ENCODE peak calls at places on chromosomes 5 and 9, in seven cellular contexts. One of them, this sample, is unnamed.

GRCh38 chr5:34531736-34532135 is 124.4 kb upstream of the RAI14 start:
- DNase-seq in mucosa of descending colon: no peak
- DNase-seq in coronary artery: no peak
- DNase-seq in chondrocyte: no peak
- DNase-seq in keratinocyte: no peak
- DNase-seq in activated B cell treated with CpG ODN at 0.5 μM for 24 hours: no peak
- DNase-seq in cardiac fibroblast: no peak
- DNase-seq in this sample: no peak

GRCh38 chr5:115986358-115986757 is 24.1 kb downstream of the LVRN start:
- DNase-seq in keratinocyte: no peak
- DNase-seq in mucosa of descending colon: no peak
- DNase-seq in cardiac fibroblast: peak
- DNase-seq in chondrocyte: no peak
- DNase-seq in activated B cell treated with CpG ODN at 0.5 μM for 24 hours: no peak
- DNase-seq in coronary artery: no peak
- DNase-seq in this sample: no peak

GRCh38 chr5:171589461-171589860 is 170.0 kb downstream of the FGF18 start:
- DNase-seq in coronary artery: no peak
- DNase-seq in cardiac fibroblast: no peak
- DNase-seq in keratinocyte: no peak
- DNase-seq in chondrocyte: no peak
- DNase-seq in activated B cell treated with CpG ODN at 0.5 μM for 24 hours: no peak
- DNase-seq in mucosa of descending colon: no peak
- DNase-seq in this sample: no peak

GRCh38 chr9:1456301-1456999 is 406.3 kb downstream of the DMRT2 start:
- DNase-seq in activated B cell treated with CpG ODN at 0.5 μM for 24 hours: no peak
- DNase-seq in coronary artery: no peak
- DNase-seq in keratinocyte: no peak
- DNase-seq in mucosa of descending colon: no peak
- DNase-seq in cardiac fibroblast: no peak
- DNase-seq in chondrocyte: no peak
- DNase-seq in this sample: no peak

GRCh38 chr9:111153973-111154590 is 115.8 kb upstream of the LPAR1 start:
- DNase-seq in cardiac fibroblast: no peak
- DNase-seq in activated B cell treated with CpG ODN at 0.5 μM for 24 hours: no peak
- DNase-seq in keratinocyte: no peak
- DNase-seq in chondrocyte: no peak
- DNase-seq in mucosa of descending colon: no peak
- DNase-seq in coronary artery: no peak
- DNase-seq in this sample: no peak

GRCh38 chr9:101605547-101605946 is 10.8 kb upstream of the PPP3R2 start:
- DNase-seq in cardiac fibroblast: no peak
- DNase-seq in keratinocyte: no peak
- DNase-seq in activated B cell treated with CpG ODN at 0.5 μM for 24 hours: no peak
- DNase-seq in chondrocyte: no peak
- DNase-seq in coronary artery: no peak
- DNase-seq in mucosa of descending colon: no peak
- DNase-seq in this sample: no peak

GRCh38 chr9:18668944-18669343 is 195.0 kb downstream of the ADAMTSL1 start:
- DNase-seq in coronary artery: no peak
- DNase-seq in keratinocyte: no peak
- DNase-seq in activated B cell treated with CpG ODN at 0.5 μM for 24 hours: no peak
- DNase-seq in cardiac fibroblast: no peak
- DNase-seq in chondrocyte: no peak
- DNase-seq in mucosa of descending colon: no peak
- DNase-seq in this sample: no peak

GRCh38 chr5:151047814-151048425 is 27.5 kb downstream of the GPX3 start:
- DNase-seq in coronary artery: no peak
- DNase-seq in chondrocyte: no peak
- DNase-seq in cardiac fibroblast: peak
- DNase-seq in mucosa of descending colon: no peak
- DNase-seq in keratinocyte: no peak
- DNase-seq in activated B cell treated with CpG ODN at 0.5 μM for 24 hours: no peak
- DNase-seq in this sample: peak

GRCh38 chr9:72315510-72316287 is 49.3 kb downstream of the ZFAND5 start:
- DNase-seq in chondrocyte: no peak
- DNase-seq in cardiac fibroblast: peak
- DNase-seq in coronary artery: peak
- DNase-seq in mucosa of descending colon: peak
- DNase-seq in activated B cell treated with CpG ODN at 0.5 μM for 24 hours: no peak
- DNase-seq in keratinocyte: no peak
- DNase-seq in this sample: no peak

GRCh38 chr9:38038307-38039089 is 30.5 kb downstream of the SHB start:
- DNase-seq in mucosa of descending colon: no peak
- DNase-seq in activated B cell treated with CpG ODN at 0.5 μM for 24 hours: no peak
- DNase-seq in cardiac fibroblast: no peak
- DNase-seq in keratinocyte: no peak
- DNase-seq in chondrocyte: no peak
- DNase-seq in coronary artery: no peak
- DNase-seq in this sample: peak

GRCh38 chr9:126550891-126551351 is 62.8 kb upstream of the LMX1B start:
- DNase-seq in coronary artery: no peak
- DNase-seq in keratinocyte: no peak
- DNase-seq in mucosa of descending colon: no peak
- DNase-seq in chondrocyte: no peak
- DNase-seq in cardiac fibroblast: no peak
- DNase-seq in activated B cell treated with CpG ODN at 0.5 μM for 24 hours: no peak
- DNase-seq in this sample: no peak

GRCh38 chr9:71638627-71639026 is 129.7 kb downstream of the CEMIP2 start:
- DNase-seq in keratinocyte: no peak
- DNase-seq in mucosa of descending colon: no peak
- DNase-seq in activated B cell treated with CpG ODN at 0.5 μM for 24 hours: no peak
- DNase-seq in cardiac fibroblast: peak
- DNase-seq in coronary artery: no peak
- DNase-seq in chondrocyte: no peak
- DNase-seq in this sample: no peak

GRCh38 chr5:128674837-128675446 is 136.9 kb upstream of the FBN2 start:
- DNase-seq in cardiac fibroblast: peak
- DNase-seq in keratinocyte: no peak
- DNase-seq in activated B cell treated with CpG ODN at 0.5 μM for 24 hours: no peak
- DNase-seq in chondrocyte: no peak
- DNase-seq in coronary artery: no peak
- DNase-seq in mucosa of descending colon: peak
- DNase-seq in this sample: peak

GRCh38 chr9:101893661-101894646 is 155.5 kb upstream of the GRIN3A start:
- DNase-seq in activated B cell treated with CpG ODN at 0.5 μM for 24 hours: no peak
- DNase-seq in cardiac fibroblast: no peak
- DNase-seq in keratinocyte: no peak
- DNase-seq in mucosa of descending colon: no peak
- DNase-seq in chondrocyte: no peak
- DNase-seq in coronary artery: no peak
- DNase-seq in this sample: no peak

GRCh38 chr5:122478741-122479459 is 166.9 kb downstream of the SNCAIP start:
- DNase-seq in coronary artery: no peak
- DNase-seq in cardiac fibroblast: no peak
- DNase-seq in keratinocyte: no peak
- DNase-seq in mucosa of descending colon: no peak
- DNase-seq in activated B cell treated with CpG ODN at 0.5 μM for 24 hours: no peak
- DNase-seq in chondrocyte: no peak
- DNase-seq in this sample: no peak

GRCh38 chr9:34579097-34579818 is 10.3 kb downstream of the CNTFR start:
- DNase-seq in chondrocyte: no peak
- DNase-seq in activated B cell treated with CpG ODN at 0.5 μM for 24 hours: no peak
- DNase-seq in mucosa of descending colon: no peak
- DNase-seq in keratinocyte: no peak
- DNase-seq in coronary artery: no peak
- DNase-seq in cardiac fibroblast: no peak
- DNase-seq in this sample: no peak

DNA sequence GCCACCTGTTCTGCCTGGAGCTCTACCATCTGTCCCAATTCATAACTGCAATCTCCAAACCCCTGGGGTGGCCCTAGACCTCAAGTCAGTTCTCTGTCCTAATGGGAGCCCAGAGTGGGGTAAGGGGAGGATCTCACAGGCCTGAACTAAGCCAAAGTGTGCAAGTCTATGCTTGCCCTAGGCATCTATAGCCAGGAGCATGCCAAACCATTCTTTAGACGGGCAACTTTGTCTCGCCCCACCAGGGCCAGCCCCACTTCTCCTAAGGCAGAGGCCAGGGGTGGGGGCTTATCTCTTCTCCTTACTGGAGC is 3.3 kb downstream of the ACSL6 start:
- DNase-seq in coronary artery: no peak
- DNase-seq in keratinocyte: no peak
- DNase-seq in chondrocyte: peak
- DNase-seq in activated B cell treated with CpG ODN at 0.5 μM for 24 hours: no peak
- DNase-seq in cardiac fibroblast: no peak
- DNase-seq in mucosa of descending colon: no peak
- DNase-seq in this sample: no peak
- TF ChIP-seq CTCF in coronary artery: no peak
- TF ChIP-seq CTCF in keratinocyte: no peak
- TF ChIP-seq CTCF in chondrocyte: peak
- TF ChIP-seq CTCF in activated B cell treated with CpG ODN at 0.5 μM for 24 hours: no peak
- TF ChIP-seq CTCF in cardiac fibroblast: no peak
- TF ChIP-seq CTCF in mucosa of descending colon: peak
- TF ChIP-seq CTCF in this sample: no peak

DNA sequence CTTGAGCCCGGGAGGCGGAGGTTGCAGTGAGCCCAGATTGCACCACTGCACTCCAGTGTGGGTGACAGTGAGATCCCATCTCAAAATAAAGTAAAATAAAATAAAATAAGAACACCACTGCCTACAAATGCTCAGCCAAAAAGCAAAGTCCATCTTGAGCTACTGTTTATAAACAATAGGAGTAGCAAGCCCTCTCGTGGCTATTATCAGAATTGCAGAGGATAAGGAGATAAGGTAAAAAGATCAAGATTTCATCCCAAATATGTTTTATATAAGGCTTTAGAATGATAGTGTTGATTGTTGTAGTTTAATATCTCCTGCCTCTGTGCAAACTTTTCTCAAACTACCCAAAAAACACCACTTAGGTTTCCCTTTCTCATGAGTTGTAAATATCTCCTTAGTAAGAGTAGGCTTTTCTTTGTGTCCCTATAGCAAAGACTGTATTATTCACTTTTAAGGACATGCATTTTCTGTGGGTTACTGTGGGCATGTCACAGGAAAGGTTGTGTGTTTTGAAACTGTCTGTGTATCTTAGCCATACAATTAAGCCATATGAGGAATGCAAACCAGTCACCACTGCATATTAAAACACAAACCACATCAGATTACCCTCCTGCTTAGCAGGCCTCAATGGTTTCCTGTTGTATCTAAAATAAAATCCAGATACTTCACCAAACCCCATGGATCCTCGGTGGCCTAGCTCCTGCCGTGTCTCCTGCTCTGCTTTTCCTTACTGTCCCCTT is 31.8 kb upstream of the CKS2 start:
- DNase-seq in activated B cell treated with CpG ODN at 0.5 μM for 24 hours: no peak
- DNase-seq in coronary artery: no peak
- DNase-seq in chondrocyte: no peak
- DNase-seq in keratinocyte: no peak
- DNase-seq in cardiac fibroblast: peak
- DNase-seq in mucosa of descending colon: no peak
- DNase-seq in this sample: peak
- TF ChIP-seq CTCF in activated B cell treated with CpG ODN at 0.5 μM for 24 hours: no peak
- TF ChIP-seq CTCF in coronary artery: peak
- TF ChIP-seq CTCF in chondrocyte: peak
- TF ChIP-seq CTCF in keratinocyte: no peak
- TF ChIP-seq CTCF in cardiac fibroblast: peak
- TF ChIP-seq CTCF in mucosa of descending colon: peak
- TF ChIP-seq CTCF in this sample: peak

GRCh38 chr9:127698985-127699670 is 7.7 kb upstream of the CFAP157 start:
- DNase-seq in coronary artery: peak
- DNase-seq in activated B cell treated with CpG ODN at 0.5 μM for 24 hours: peak
- DNase-seq in chondrocyte: no peak
- DNase-seq in keratinocyte: peak
- DNase-seq in cardiac fibroblast: peak
- DNase-seq in mucosa of descending colon: peak
- DNase-seq in this sample: peak
- TF ChIP-seq CTCF in coronary artery: no peak
- TF ChIP-seq CTCF in activated B cell treated with CpG ODN at 0.5 μM for 24 hours: no peak
- TF ChIP-seq CTCF in chondrocyte: no peak
- TF ChIP-seq CTCF in keratinocyte: no peak
- TF ChIP-seq CTCF in cardiac fibroblast: no peak
- TF ChIP-seq CTCF in mucosa of descending colon: no peak
- TF ChIP-seq CTCF in this sample: no peak

GRCh38 chr5:133485468-133485867 is 126.9 kb downstream of the FSTL4 start:
- DNase-seq in activated B cell treated with CpG ODN at 0.5 μM for 24 hours: no peak
- DNase-seq in cardiac fibroblast: no peak
- DNase-seq in mucosa of descending colon: no peak
- DNase-seq in coronary artery: no peak
- DNase-seq in chondrocyte: no peak
- DNase-seq in keratinocyte: no peak
- DNase-seq in this sample: no peak

GRCh38 chr5:133487093-133487492 is 125.2 kb downstream of the FSTL4 start:
- DNase-seq in keratinocyte: no peak
- DNase-seq in chondrocyte: no peak
- DNase-seq in coronary artery: no peak
- DNase-seq in activated B cell treated with CpG ODN at 0.5 μM for 24 hours: no peak
- DNase-seq in cardiac fibroblast: no peak
- DNase-seq in mucosa of descending colon: no peak
- DNase-seq in this sample: no peak

DNA sequence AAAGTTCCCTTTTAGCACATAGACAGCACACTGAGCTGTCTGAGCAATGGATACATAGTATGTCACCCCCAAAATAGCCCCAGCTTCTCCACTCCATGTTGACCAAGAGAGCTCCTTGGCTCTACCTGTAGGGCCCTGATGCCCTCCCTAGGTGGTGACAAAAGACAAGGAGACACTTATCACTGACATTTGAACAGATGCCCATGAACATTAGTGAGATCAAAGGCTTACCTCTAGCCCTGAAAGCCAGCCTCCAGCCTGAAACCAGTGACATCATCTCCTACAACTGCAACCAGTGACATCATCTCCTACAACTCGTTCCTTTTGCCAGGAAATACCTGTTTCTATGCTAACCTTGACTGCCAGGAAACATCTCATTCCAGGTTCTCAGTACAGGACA is 122.7 kb downstream of the FSTL4 start:
- DNase-seq in keratinocyte: no peak
- DNase-seq in coronary artery: no peak
- DNase-seq in activated B cell treated with CpG ODN at 0.5 μM for 24 hours: no peak
- DNase-seq in mucosa of descending colon: no peak
- DNase-seq in cardiac fibroblast: no peak
- DNase-seq in chondrocyte: no peak
- DNase-seq in this sample: peak
- TF ChIP-seq CTCF in keratinocyte: peak
- TF ChIP-seq CTCF in coronary artery: no peak
- TF ChIP-seq CTCF in activated B cell treated with CpG ODN at 0.5 μM for 24 hours: no peak
- TF ChIP-seq CTCF in mucosa of descending colon: no peak
- TF ChIP-seq CTCF in cardiac fibroblast: no peak
- TF ChIP-seq CTCF in chondrocyte: no peak
- TF ChIP-seq CTCF in this sample: peak

DNA sequence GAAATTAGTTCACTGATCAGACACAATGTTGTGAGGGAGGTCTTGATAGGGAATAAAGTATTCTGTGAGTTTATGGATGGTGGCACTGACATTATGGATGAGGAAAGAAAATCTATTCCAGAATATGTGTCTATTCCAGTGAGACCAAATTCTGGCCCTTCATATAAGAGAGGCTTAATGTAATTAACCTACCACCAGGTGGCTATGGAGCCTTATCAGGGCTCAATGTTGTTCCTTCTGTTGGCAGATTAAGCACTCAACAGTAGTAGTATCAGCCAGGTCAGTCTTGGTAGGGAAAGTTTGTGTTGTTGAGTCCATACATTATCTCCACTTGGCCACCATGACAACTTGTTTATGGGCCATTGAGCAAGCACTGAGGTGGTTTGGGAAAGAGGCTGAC is 41.7 kb upstream of the BARX1 start:
- DNase-seq in keratinocyte: no peak
- DNase-seq in activated B cell treated with CpG ODN at 0.5 μM for 24 hours: no peak
- DNase-seq in coronary artery: no peak
- DNase-seq in mucosa of descending colon: no peak
- DNase-seq in cardiac fibroblast: no peak
- DNase-seq in chondrocyte: no peak
- DNase-seq in this sample: no peak
- TF ChIP-seq CTCF in keratinocyte: no peak
- TF ChIP-seq CTCF in activated B cell treated with CpG ODN at 0.5 μM for 24 hours: no peak
- TF ChIP-seq CTCF in coronary artery: no peak
- TF ChIP-seq CTCF in mucosa of descending colon: no peak
- TF ChIP-seq CTCF in cardiac fibroblast: peak
- TF ChIP-seq CTCF in chondrocyte: peak
- TF ChIP-seq CTCF in this sample: no peak

This sample was measured in GM10248.